ENCODE peak calls at places on chromosomes 1 and 21, in five cellular contexts. I is AG09309, C is stomach, G is heart right ventricle, V is PC-3. M is an unnamed sample.

GRCh38 chr1:156385534-156386031 is 16.6 kb downstream of the RHBG start:
- DNase-seq in I (peak; percentile 21), C (peak; percentile 65), G (peak; percentile 54), V (peak; percentile 75), M (peak; percentile 67)

GRCh38 chr21:35664683-35665082 is 395.6 kb downstream of the SETD4 start:
- DNase-seq in I (no peak), C (no peak), G (no peak), V (peak; percentile 94), M (no peak)

GRCh38 chr1:115706774-115707425 is 61.6 kb downstream of the CASQ2 start:
- DNase-seq in I (peak; percentile 25), C (no peak), G (no peak), V (peak; percentile 71), M (peak; percentile 64)

GRCh38 chr1:159900086-159900680 is at the start of gene CFAP45:
- DNase-seq in I (no peak), C (peak; percentile 91), G (peak; percentile 83), V (peak; percentile 97), M (peak; percentile 69)

GRCh38 chr1:197320991-197321531 is 53.0 kb downstream of the CRB1 start:
- DNase-seq in I (peak; percentile 25), C (no peak), G (peak; percentile 4), V (peak; percentile 87), M (no peak)

GRCh38 chr1:188070848-188071247 is 1242.1 kb downstream of the PLA2G4A start:
- DNase-seq in I (no peak), C (no peak), G (no peak), V (no peak), M (no peak)

GRCh38 chr1:46472503-46473181 is 17.0 kb upstream of the DMBX1 start:
- DNase-seq in I (no peak), C (no peak), G (no peak), V (no peak), M (no peak)

GRCh38 chr1:205274041-205274691 is 46.4 kb downstream of the TMCC2 start:
- DNase-seq in I (no peak), C (no peak), G (no peak), V (no peak), M (no peak)

GRCh38 chr21:40901690-40902089 is 54.7 kb upstream of the DSCAM start:
- DNase-seq in I (no peak), C (peak; percentile 51), G (peak; percentile 46), V (no peak), M (no peak)

GRCh38 chr1:204307334-204307883 is 52.3 kb downstream of the PLEKHA6 start:
- DNase-seq in I (no peak), C (peak; percentile 50), G (no peak), V (no peak), M (peak; percentile 81)

GRCh38 chr1:24385160-24385939 is 28.2 kb downstream of the STPG1 start:
- DNase-seq in I (no peak), C (no peak), G (no peak), V (peak; percentile 45), M (peak; percentile 67)

GRCh38 chr1:38586993-38587646 is 272.5 kb downstream of the RRAGC start:
- DNase-seq in I (no peak), C (peak; percentile 46), G (no peak), V (peak; percentile 52), M (peak; percentile 14)

GRCh38 chr21:19353271-19353670 is 949.7 kb upstream of the TMPRSS15 start:
- DNase-seq in I (no peak), C (no peak), G (no peak), V (no peak), M (no peak)

GRCh38 chr1:109790735-109791494 is 27.2 kb upstream of the EPS8L3 start:
- DNase-seq in I (no peak), C (peak; percentile 43), G (peak; percentile 55), V (no peak), M (peak; percentile 59)

GRCh38 chr1:25553749-25554425 is 10.5 kb downstream of the LDLRAP1 start:
- DNase-seq in I (no peak), C (no peak), G (no peak), V (no peak), M (no peak)

GRCh38 chr1:76210130-76210529 is 135.6 kb downstream of the ST6GALNAC3 start:
- DNase-seq in I (no peak), C (no peak), G (no peak), V (no peak), M (no peak)

GRCh38 chr1:119449964-119450363 is 35.0 kb downstream of the HSD3B2 start:
- DNase-seq in I (no peak), C (no peak), G (no peak), V (peak; percentile 54), M (no peak)

GRCh38 chr1:235947989-235948388 is 81.3 kb upstream of the LYST start:
- DNase-seq in I (no peak), C (no peak), G (no peak), V (no peak), M (peak; percentile 30)

GRCh38 chr1:57468661-57469523 is 45.0 kb upstream of the DAB1 start:
- DNase-seq in I (peak; percentile 76), C (no peak), G (no peak), V (peak; percentile 5), M (no peak)

GRCh38 chr1:97163591-97164275 is 442.1 kb downstream of the PTBP2 start:
- DNase-seq in I (no peak), C (no peak), G (no peak), V (no peak), M (no peak)

GRCh38 chr1:205179842-205180241 is 31.7 kb downstream of the DSTYK start:
- DNase-seq in I (no peak), C (no peak), G (no peak), V (no peak), M (peak; percentile 55)

GRCh38 chr1:19461352-19461645 is 24.0 kb downstream of the CAPZB start:
- DNase-seq in I (no peak), C (no peak), G (no peak), V (no peak), M (no peak)

GRCh38 chr1:1562556-1563195 is 12.0 kb downstream of the SSU72 start:
- DNase-seq in I (no peak), C (no peak), G (no peak), V (no peak), M (no peak)

GRCh38 chr21:42058631-42059111 is 12.4 kb upstream of the UMODL1 start:
- DNase-seq in I (no peak), C (peak; percentile 49), G (no peak), V (no peak), M (no peak)

GRCh38 chr1:157091668-157092273 is 7.8 kb downstream of the ETV3L start:
- DNase-seq in I (no peak), C (no peak), G (no peak), V (no peak), M (no peak)

GRCh38 chr1:46458846-46459245 is 30.8 kb upstream of the DMBX1 start:
- DNase-seq in I (no peak), C (no peak), G (no peak), V (no peak), M (no peak)

GRCh38 chr1:19425643-19426245 is 59.6 kb downstream of the CAPZB start:
- DNase-seq in I (no peak), C (no peak), G (no peak), V (no peak), M (no peak)

GRCh38 chr1:21299007-21299406 is 8.7 kb upstream of the ECE1 start:
- DNase-seq in I (no peak), C (no peak), G (no peak), V (no peak), M (no peak)

GRCh38 chr1:67193700-67194099 is 27.4 kb downstream of the IL23R start:
- DNase-seq in I (no peak), C (no peak), G (no peak), V (no peak), M (no peak)

GRCh38 chr1:229514578-229515275 is 6.6 kb upstream of the NUP133 start:
- DNase-seq in I (peak; percentile 58), C (peak; percentile 63), G (peak; percentile 72), V (peak; percentile 82), M (peak; percentile 75)

GRCh38 chr1:32332290-32333079 is 3.5 kb downstream of the MARCKSL1 start:
- DNase-seq in I (no peak), C (no peak), G (no peak), V (peak; percentile 50), M (no peak)

GRCh38 chr1:216740334-216740733 is 17.1 kb upstream of the ESRRG start:
- DNase-seq in I (no peak), C (no peak), G (no peak), V (no peak), M (no peak)

GRCh38 chr1:181482521-181483083 is 715 bp upstream of the CACNA1E start:
- DNase-seq in I (no peak), C (peak; percentile 41), G (no peak), V (no peak), M (no peak)

GRCh38 chr1:181483561-181484291 is 409 bp downstream of the CACNA1E start:
- DNase-seq in I (no peak), C (no peak), G (no peak), V (no peak), M (no peak)

GRCh38 chr1:181483084-181483559 is at the start of gene CACNA1E:
- DNase-seq in I (no peak), C (no peak), G (no peak), V (no peak), M (no peak)

GRCh38 chr1:181479137-181479745 is 4.1 kb upstream of the CACNA1E start:
- DNase-seq in I (peak; percentile 21), C (peak; percentile 55), G (peak; percentile 32), V (peak; percentile 63), M (peak; percentile 65)

GRCh38 chr1:181482001-181482430 is 1.3 kb upstream of the CACNA1E start:
- DNase-seq in I (no peak), C (no peak), G (no peak), V (no peak), M (no peak)
- H3K4me3 ChIP-seq in I (no peak overlapping the region), C (peak overlapping the region; percentile 53), G (peak overlapping the region; percentile 27), V (no peak overlapping the region), M (no peak overlapping the region)

GRCh38 chr1:86146566-86146965 is 10.0 kb downstream of the COL24A1 start:
- DNase-seq in I (no peak), C (no peak), G (no peak), V (peak; percentile 14), M (no peak)
- TF ChIP-seq CTCF in I (no peak), C (no peak), G (no peak), V (peak; percentile 45), M (no peak)

DNA sequence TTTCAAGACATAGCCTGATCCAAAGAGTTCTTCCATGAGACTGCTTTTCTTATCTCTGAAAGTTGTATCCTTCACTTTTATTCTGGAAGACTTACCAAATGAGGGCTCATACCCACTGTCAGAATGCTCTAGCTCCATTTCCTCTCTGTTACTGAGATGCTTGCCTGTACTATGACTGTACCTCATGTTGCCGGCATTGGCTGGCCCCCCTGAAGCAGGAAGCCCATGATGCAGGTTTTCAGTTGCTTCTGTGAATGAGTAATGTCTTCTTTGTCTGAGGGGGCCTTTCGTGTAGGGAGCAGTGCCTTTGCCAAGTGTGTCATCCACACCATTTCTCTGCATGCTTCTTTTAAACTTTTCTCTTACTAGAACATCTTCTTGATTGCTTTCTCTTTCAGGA is 39.5 kb downstream of the LCA5L start:
- DNase-seq in I (no peak), C (no peak), G (no peak), V (no peak), M (no peak)
- H3K4me3 ChIP-seq in I (no peak overlapping the region), C (no peak overlapping the region), G (no peak overlapping the region), V (no peak overlapping the region), M (no peak overlapping the region)

DNA sequence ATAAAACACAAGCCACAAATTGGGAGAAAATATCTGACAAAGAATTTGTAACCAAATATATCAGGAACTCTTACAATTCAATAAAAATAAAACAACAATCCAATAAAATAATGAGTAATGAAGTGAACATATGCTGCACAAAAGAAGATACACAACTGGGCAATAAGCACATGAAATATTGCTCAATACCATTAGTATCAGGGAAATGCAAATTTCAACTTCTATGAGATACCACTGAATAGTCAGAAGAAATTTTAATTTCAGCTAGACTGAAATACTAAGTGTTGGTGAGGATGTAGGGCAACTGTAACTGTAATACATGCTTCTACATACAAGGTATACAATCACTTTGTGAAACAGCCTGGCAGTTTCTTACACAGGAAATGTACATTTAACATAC is 7.4 kb upstream of the ARHGAP29 start:
- DNase-seq in I (no peak), C (no peak), G (no peak), V (peak; percentile 55), M (no peak)
- TF ChIP-seq CTCF in I (no peak), C (no peak), G (no peak), V (no peak), M (no peak)

M was measured in fibroblast of villous mesenchyme.